ENCODE peak calls at places on chromosomes 5 and 9, in four cellular contexts. One of them, this sample, is unnamed.

GRCh38 chr9:85941966-85942912 is 1.3 kb downstream of the NAA35 start:
- DNase-seq in breast epithelium: no peak
- DNase-seq in endothelial cell of umbilical vein: no peak
- DNase-seq in HCT116: no peak
- DNase-seq in this sample: no peak

GRCh38 chr9:108463927-108464606 is 391.7 kb downstream of the ACTL7B start:
- DNase-seq in breast epithelium: peak; percentile 44
- DNase-seq in HCT116: no peak
- DNase-seq in endothelial cell of umbilical vein: no peak
- DNase-seq in this sample: no peak

GRCh38 chr5:19927170-19927569 is 60.8 kb downstream of the CDH18 start:
- DNase-seq in HCT116: no peak
- DNase-seq in endothelial cell of umbilical vein: no peak
- DNase-seq in breast epithelium: no peak
- DNase-seq in this sample: no peak

GRCh38 chr5:69213513-69214215 is 21.0 kb upstream of the CDK7 start:
- DNase-seq in endothelial cell of umbilical vein: no peak
- DNase-seq in breast epithelium: no peak
- DNase-seq in HCT116: no peak
- DNase-seq in this sample: no peak

GRCh38 chr9:7780261-7780988 is 19.2 kb downstream of the DMAC1 start:
- DNase-seq in HCT116: no peak
- DNase-seq in breast epithelium: no peak
- DNase-seq in endothelial cell of umbilical vein: no peak
- DNase-seq in this sample: no peak

GRCh38 chr9:107447834-107448233 is 41.7 kb downstream of the KLF4 start:
- DNase-seq in breast epithelium: no peak
- DNase-seq in HCT116: no peak
- DNase-seq in endothelial cell of umbilical vein: no peak
- DNase-seq in this sample: no peak

GRCh38 chr5:73422164-73422563 is 26.4 kb downstream of the FOXD1 start:
- DNase-seq in HCT116: no peak
- DNase-seq in endothelial cell of umbilical vein: no peak
- DNase-seq in breast epithelium: no peak
- DNase-seq in this sample: no peak

GRCh38 chr9:121840838-121841760 is 189.7 kb downstream of the DAB2IP start:
- DNase-seq in HCT116: no peak
- DNase-seq in breast epithelium: no peak
- DNase-seq in endothelial cell of umbilical vein: no peak
- DNase-seq in this sample: no peak

GRCh38 chr9:126611592-126612328 is 2.0 kb upstream of the LMX1B start:
- DNase-seq in endothelial cell of umbilical vein: peak; percentile 46
- DNase-seq in HCT116: peak; percentile 32
- DNase-seq in breast epithelium: no peak
- DNase-seq in this sample: peak; percentile 88

GRCh38 chr9:111118256-111118950 is 80.1 kb upstream of the LPAR1 start:
- DNase-seq in breast epithelium: no peak
- DNase-seq in HCT116: no peak
- DNase-seq in endothelial cell of umbilical vein: no peak
- DNase-seq in this sample: no peak

GRCh38 chr9:100498592-100498991 is 25.6 kb downstream of the TMEFF1 start:
- DNase-seq in endothelial cell of umbilical vein: no peak
- DNase-seq in HCT116: no peak
- DNase-seq in breast epithelium: no peak
- DNase-seq in this sample: no peak

GRCh38 chr9:101481296-101481695 is 45.7 kb upstream of the ALDOB start:
- DNase-seq in endothelial cell of umbilical vein: no peak
- DNase-seq in breast epithelium: no peak
- DNase-seq in HCT116: no peak
- DNase-seq in this sample: no peak

GRCh38 chr5:16992006-16992405 is 55.9 kb upstream of the MYO10 start:
- DNase-seq in breast epithelium: no peak
- DNase-seq in HCT116: no peak
- DNase-seq in endothelial cell of umbilical vein: peak; percentile 56
- DNase-seq in this sample: no peak

GRCh38 chr9:111957856-111958631 is 61.4 kb downstream of the UGCG start:
- DNase-seq in endothelial cell of umbilical vein: peak; percentile 96
- DNase-seq in HCT116: no peak
- DNase-seq in breast epithelium: no peak
- DNase-seq in this sample: no peak

GRCh38 chr5:65721050-65721774 is 697 bp downstream of the SGTB start:
- DNase-seq in HCT116: no peak
- DNase-seq in breast epithelium: no peak
- DNase-seq in endothelial cell of umbilical vein: peak; percentile 74
- DNase-seq in this sample: no peak

GRCh38 chr9:80649496-80649895 is 1039.9 kb downstream of the TLE1 start:
- DNase-seq in endothelial cell of umbilical vein: no peak
- DNase-seq in HCT116: no peak
- DNase-seq in breast epithelium: no peak
- DNase-seq in this sample: no peak

GRCh38 chr9:121652037-121652837 is 803 bp downstream of the DAB2IP start:
- DNase-seq in endothelial cell of umbilical vein: peak; percentile 47
- DNase-seq in HCT116: no peak
- DNase-seq in breast epithelium: no peak
- DNase-seq in this sample: no peak

GRCh38 chr9:136363106-136363605 is 388 bp downstream of the DNLZ start:
- DNase-seq in breast epithelium: peak; percentile 94
- DNase-seq in HCT116: peak; percentile 91
- DNase-seq in endothelial cell of umbilical vein: peak; percentile 93
- DNase-seq in this sample: peak; percentile 99

DNA sequence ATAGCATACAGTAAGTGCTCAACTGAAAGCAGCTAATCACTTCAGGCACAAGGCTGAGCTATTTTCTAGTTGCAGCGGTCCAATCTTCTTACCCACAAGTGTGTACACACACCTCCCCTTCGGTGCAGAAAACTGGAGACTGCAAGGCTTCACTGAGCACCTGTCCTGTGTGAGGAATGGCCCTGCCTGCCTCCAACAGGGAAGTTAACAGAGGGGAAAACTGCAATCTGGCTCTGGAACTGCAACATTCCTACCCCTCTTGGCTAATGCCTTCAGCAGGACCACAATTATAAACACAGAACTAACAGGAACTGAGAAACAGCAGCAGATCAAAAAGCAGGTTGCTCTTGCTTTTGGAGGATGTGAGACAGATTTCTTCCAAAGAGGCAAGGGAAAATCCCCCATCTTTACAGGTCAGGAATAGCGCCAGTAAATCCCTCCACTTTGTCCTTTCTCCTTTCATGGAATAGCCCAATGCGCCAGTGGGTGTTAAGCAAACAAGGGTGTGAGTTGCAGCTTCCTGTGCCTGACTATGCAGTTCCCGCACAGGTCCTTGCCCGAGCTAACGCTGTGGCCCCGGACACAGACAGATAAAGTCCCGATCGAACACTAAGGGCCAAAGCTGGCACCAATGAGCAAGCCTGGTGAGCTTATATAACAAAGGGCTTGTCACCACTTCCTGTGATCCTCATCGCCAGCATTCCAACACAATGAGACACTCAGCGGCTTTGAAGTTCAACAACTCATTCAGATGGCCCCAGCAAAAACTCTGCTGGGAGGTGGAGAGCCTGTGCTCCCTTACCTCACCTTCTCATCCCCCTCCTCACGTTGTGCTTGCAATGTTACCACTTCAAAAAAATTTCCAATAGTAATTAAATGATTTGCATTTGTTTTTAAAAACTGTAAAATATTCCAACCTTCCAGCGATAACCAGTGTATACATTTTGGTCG is 21.5 kb downstream of the SHB start:
- DNase-seq in HCT116: peak; percentile 93
- DNase-seq in breast epithelium: peak; percentile 88
- DNase-seq in endothelial cell of umbilical vein: peak; percentile 90
- DNase-seq in this sample: no peak
- TF ChIP-seq POLR2A in HCT116: no peak
- TF ChIP-seq POLR2A in breast epithelium: no peak
- TF ChIP-seq POLR2A in endothelial cell of umbilical vein: peak; percentile 34
- TF ChIP-seq POLR2A in this sample: no peak

DNA sequence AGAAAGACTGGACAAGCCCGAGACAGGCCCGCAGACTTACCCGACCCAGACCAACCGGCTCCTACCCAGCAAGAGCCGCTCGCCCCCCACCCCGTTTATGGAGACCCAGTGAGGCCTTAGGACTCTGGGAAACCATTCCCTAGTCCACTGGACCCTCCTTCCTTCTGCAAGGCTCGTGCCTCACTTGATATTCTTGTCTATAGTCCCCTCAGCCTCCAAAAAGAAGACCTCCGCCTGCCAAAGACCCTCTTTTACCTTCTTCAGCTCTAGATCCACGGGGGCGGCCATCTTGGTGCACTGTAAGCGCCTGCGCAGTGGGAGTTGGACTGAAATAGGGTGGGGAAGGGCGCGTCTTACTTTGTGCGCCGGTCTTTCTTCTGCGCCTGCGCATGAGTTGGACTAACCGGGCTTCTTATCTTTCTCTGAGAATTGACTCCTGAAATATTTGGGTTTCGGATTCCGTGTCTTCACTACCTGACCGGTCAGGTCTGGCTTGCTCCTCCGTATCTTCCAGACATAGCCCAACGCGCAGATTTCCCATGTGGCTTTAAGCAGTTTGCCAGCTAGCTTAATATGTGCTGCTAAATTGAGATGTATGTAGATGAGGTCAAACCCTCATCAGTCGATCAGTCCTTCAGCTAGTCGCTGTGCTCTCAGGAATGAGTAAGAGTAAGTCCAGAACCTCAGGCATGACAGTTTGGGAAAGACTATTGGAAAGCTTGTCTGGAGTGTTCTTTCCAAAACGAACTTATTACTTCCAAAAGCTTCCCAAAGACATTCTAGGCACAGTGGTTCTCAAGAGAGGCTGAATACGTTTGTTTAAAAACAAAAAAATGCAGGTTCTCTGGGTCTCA is at the start of gene PFDN1:
- DNase-seq in HCT116: peak; percentile 81
- DNase-seq in breast epithelium: peak; percentile 87
- DNase-seq in endothelial cell of umbilical vein: peak; percentile 96
- DNase-seq in this sample: peak; percentile 86
- TF ChIP-seq POLR2A in HCT116: peak; percentile 81
- TF ChIP-seq POLR2A in breast epithelium: peak; percentile 4
- TF ChIP-seq POLR2A in endothelial cell of umbilical vein: peak; percentile 81
- TF ChIP-seq POLR2A in this sample: peak; percentile 66

DNA sequence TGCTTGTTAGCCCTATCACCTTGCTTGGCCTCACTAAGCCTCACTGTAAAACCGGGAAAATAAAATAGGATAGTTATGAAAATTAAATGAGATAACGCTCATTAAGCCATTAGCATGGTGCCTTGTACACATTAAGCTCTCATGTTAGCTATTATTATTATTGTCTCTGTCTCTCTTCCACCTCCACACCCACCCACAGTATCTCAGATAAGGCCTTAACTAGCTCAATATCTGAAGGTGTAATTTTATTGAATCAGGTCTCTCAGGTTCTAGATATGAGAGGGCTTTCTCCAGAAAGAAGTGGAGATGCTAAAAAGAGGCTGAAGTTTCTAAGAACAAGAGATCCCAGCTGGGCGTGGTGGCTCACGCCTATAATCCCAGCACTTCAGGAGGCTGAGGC is 27.6 kb downstream of the GFRA3 start:
- DNase-seq in breast epithelium: no peak
- DNase-seq in endothelial cell of umbilical vein: no peak
- DNase-seq in HCT116: no peak
- DNase-seq in this sample: no peak
- TF ChIP-seq POLR2A in breast epithelium: no peak
- TF ChIP-seq POLR2A in endothelial cell of umbilical vein: no peak
- TF ChIP-seq POLR2A in HCT116: no peak
- TF ChIP-seq POLR2A in this sample: no peak

GRCh38 chr5:176536132-176536901 is 885 bp downstream of the RNF44 start:
- DNase-seq in HCT116: no peak
- DNase-seq in breast epithelium: peak; percentile 59
- DNase-seq in endothelial cell of umbilical vein: peak; percentile 82
- DNase-seq in this sample: peak; percentile 73

GRCh38 chr5:176534640-176535039 is 2.6 kb downstream of the RNF44 start:
- DNase-seq in breast epithelium: no peak
- DNase-seq in endothelial cell of umbilical vein: no peak
- DNase-seq in HCT116: no peak
- DNase-seq in this sample: no peak

GRCh38 chr5:176533894-176534611 is 3.1 kb downstream of the RNF44 start:
- DNase-seq in endothelial cell of umbilical vein: peak; percentile 44
- DNase-seq in breast epithelium: no peak
- DNase-seq in HCT116: no peak
- DNase-seq in this sample: peak; percentile 51

GRCh38 chr5:176535655-176536131 is 1.5 kb downstream of the RNF44 start:
- DNase-seq in breast epithelium: no peak
- DNase-seq in endothelial cell of umbilical vein: peak; percentile 31
- DNase-seq in HCT116: no peak
- DNase-seq in this sample: no peak

GRCh38 chr5:176535101-176535654 is 2.0 kb downstream of the RNF44 start:
- DNase-seq in HCT116: no peak
- DNase-seq in breast epithelium: no peak
- DNase-seq in endothelial cell of umbilical vein: peak; percentile 29
- DNase-seq in this sample: peak; percentile 28
- TF ChIP-seq POLR2A in HCT116: no peak
- TF ChIP-seq POLR2A in breast epithelium: no peak
- TF ChIP-seq POLR2A in endothelial cell of umbilical vein: no peak
- TF ChIP-seq POLR2A in this sample: peak; percentile 64

GRCh38 chr5:179819296-179820126 is 1.2 kb upstream of the SQSTM1 start:
- DNase-seq in breast epithelium: peak; percentile 74
- DNase-seq in endothelial cell of umbilical vein: peak; percentile 83
- DNase-seq in HCT116: no peak
- DNase-seq in this sample: no peak

GRCh38 chr5:179820483-179821297 is at the start of gene SQSTM1:
- DNase-seq in breast epithelium: peak; percentile 75
- DNase-seq in endothelial cell of umbilical vein: peak; percentile 80
- DNase-seq in HCT116: no peak
- DNase-seq in this sample: peak; percentile 84

GRCh38 chr5:179820127-179820482 is 600 bp upstream of the SQSTM1 start:
- DNase-seq in breast epithelium: no peak
- DNase-seq in endothelial cell of umbilical vein: peak; percentile 39
- DNase-seq in HCT116: no peak
- DNase-seq in this sample: no peak

GRCh38 chr5:179817071-179817840 is 3.4 kb upstream of the SQSTM1 start:
- DNase-seq in breast epithelium: no peak
- DNase-seq in endothelial cell of umbilical vein: no peak
- DNase-seq in HCT116: no peak
- DNase-seq in this sample: no peak

DNA sequence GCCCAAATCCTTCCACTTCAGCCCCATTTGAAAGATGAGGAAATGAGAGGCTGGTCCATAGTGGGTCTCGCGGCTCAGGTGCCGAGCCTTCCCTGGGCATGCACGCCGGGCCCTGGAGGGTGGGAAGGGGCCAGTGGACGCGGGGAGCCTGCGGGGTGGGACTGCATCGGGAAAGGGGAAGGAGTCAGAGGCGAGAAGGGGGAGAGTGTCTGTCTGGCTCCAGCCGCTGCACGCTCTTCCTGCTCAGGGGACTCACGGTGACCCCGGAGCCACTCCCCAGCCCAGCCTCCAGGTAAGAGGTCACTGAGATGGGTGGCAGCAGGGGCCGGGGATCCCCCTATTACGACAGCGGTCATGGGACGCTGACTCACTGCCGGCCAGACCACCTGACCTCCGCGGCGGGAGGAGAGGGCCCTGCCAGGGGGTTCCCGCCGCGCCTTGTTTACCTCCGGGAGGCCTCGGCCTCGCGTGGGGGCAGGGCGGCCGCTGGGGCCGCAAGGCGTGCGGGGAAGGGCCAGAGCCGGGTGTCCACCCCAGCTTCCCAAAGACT is 1.9 kb upstream of the SQSTM1 start:
- DNase-seq in endothelial cell of umbilical vein: peak; percentile 95
- DNase-seq in HCT116: peak; percentile 72
- DNase-seq in breast epithelium: peak; percentile 96
- DNase-seq in this sample: peak; percentile 89
- TF ChIP-seq POLR2A in endothelial cell of umbilical vein: peak; percentile 26
- TF ChIP-seq POLR2A in HCT116: no peak
- TF ChIP-seq POLR2A in breast epithelium: no peak
- TF ChIP-seq POLR2A in this sample: peak; percentile 56

GRCh38 chr5:172806897-172807672 is 27.0 kb upstream of the ERGIC1 start:
- DNase-seq in HCT116: peak; percentile 76
- DNase-seq in endothelial cell of umbilical vein: peak; percentile 86
- DNase-seq in breast epithelium: peak; percentile 75
- DNase-seq in this sample: peak; percentile 89
- TF ChIP-seq POLR2A in HCT116: no peak
- TF ChIP-seq POLR2A in endothelial cell of umbilical vein: peak; percentile 68
- TF ChIP-seq POLR2A in breast epithelium: no peak
- TF ChIP-seq POLR2A in this sample: peak; percentile 51

This sample was measured in GM12892.